ENCODE peak calls at places on chromosomes 6 and 20, in five cellular contexts. F, P, I, M and S are unnamed samples.
A peak's percentile ranks its signal among the peaks of the same experiment; 100 is the strongest.

GRCh38 chr20:60453847-60454246 is 495.6 kb downstream of the CDH26 start:
- DNase-seq in F (no peak), P (no peak), I (no peak), M (no peak), S (no peak)

GRCh38 chr20:5489596-5489995 is 172.8 kb upstream of the PROKR2 start:
- DNase-seq in F (no peak), P (no peak), I (no peak), M (no peak), S (no peak)

GRCh38 chr6:13873288-13874190 is 51.2 kb upstream of the RNF182 start:
- DNase-seq in F (no peak), P (peak; percentile 41), I (peak; percentile 80), M (peak; percentile 84), S (no peak)

GRCh38 chr20:59136027-59136426 is 27.6 kb upstream of the ZNF831 start:
- DNase-seq in F (no peak), P (no peak), I (no peak), M (no peak), S (no peak)

GRCh38 chr20:57005146-57005933 is 261.1 kb downstream of the BMP7 start:
- DNase-seq in F (no peak), P (no peak), I (no peak), M (no peak), S (no peak)

GRCh38 chr6:52420668-52421358 is 671 bp downstream of the EFHC1 start:
- DNase-seq in F (no peak), P (peak; percentile 35), I (no peak), M (peak; percentile 75), S (no peak)

GRCh38 chr20:36248836-36249235 is 12.6 kb downstream of the AAR2 start:
- DNase-seq in F (no peak), P (no peak), I (no peak), M (no peak), S (no peak)

GRCh38 chr6:154615483-154616025 is 105.1 kb upstream of the CNKSR3 start:
- DNase-seq in F (peak; percentile 19), P (peak; percentile 48), I (no peak), M (peak; percentile 32), S (no peak)

GRCh38 chr20:39893013-39893685 is 795.9 kb downstream of the MAFB start:
- DNase-seq in F (peak; percentile 77), P (no peak), I (no peak), M (no peak), S (no peak)

GRCh38 chr20:18466574-18466893 is 296 bp downstream of the DZANK1 start:
- DNase-seq in F (no peak), P (no peak), I (no peak), M (no peak), S (no peak)

GRCh38 chr20:45782890-45783289 is 8.8 kb downstream of the WFDC3 start:
- DNase-seq in F (no peak), P (no peak), I (no peak), M (no peak), S (no peak)

GRCh38 chr20:53001502-53002301 is 29.5 kb downstream of the TSHZ2 start:
- DNase-seq in F (no peak), P (no peak), I (no peak), M (no peak), S (no peak)

GRCh38 chr6:34051339-34051919 is 94.5 kb downstream of the GRM4 start:
- DNase-seq in F (no peak), P (no peak), I (no peak), M (no peak), S (no peak)

GRCh38 chr6:57089265-57089664 is 723 bp upstream of the ZNF451 start:
- DNase-seq in F (no peak), P (no peak), I (no peak), M (no peak), S (no peak)

GRCh38 chr20:62624719-62625455 is 17.4 kb upstream of the SLCO4A1 start:
- DNase-seq in F (no peak), P (peak; percentile 56), I (no peak), M (no peak), S (no peak)

GRCh38 chr6:168706471-168707177 is 265.6 kb downstream of the SMOC2 start:
- DNase-seq in F (no peak), P (no peak), I (no peak), M (no peak), S (no peak)

GRCh38 chr20:61799394-61799923 is 266.2 kb downstream of the TAF4 start:
- DNase-seq in F (no peak), P (no peak), I (no peak), M (no peak), S (no peak)

GRCh38 chr6:44921787-44922186 is 406.3 kb upstream of the RUNX2 start:
- DNase-seq in F (no peak), P (no peak), I (no peak), M (peak; percentile 57), S (no peak)

GRCh38 chr20:38890497-38890818 is 35.8 kb upstream of the FAM83D start:
- DNase-seq in F (no peak), P (no peak), I (no peak), M (no peak), S (no peak)

GRCh38 chr6:6688283-6688682 is 99.8 kb downstream of the LY86 start:
- DNase-seq in F (no peak), P (no peak), I (no peak), M (no peak), S (no peak)

GRCh38 chr6:44119704-44120262 is 7.5 kb downstream of the MRPL14 start:
- DNase-seq in F (no peak), P (no peak), I (no peak), M (no peak), S (no peak)